ENCODE peak calls at places on chromosomes 5 and 9, in eight cellular contexts. One of them, this sample, is unnamed.

GRCh38 chr5:107661038-107661649 is 9.6 kb downstream of the EFNA5 start:
- DNase-seq in CD4-positive, alpha-beta T cell: no peak
- DNase-seq in GM06990: peak
- DNase-seq in AG09309: no peak
- DNase-seq in neural crest cell: no peak
- DNase-seq in IMR-90: no peak
- DNase-seq in hepatocyte: no peak
- DNase-seq in HepG2: no peak
- DNase-seq in this sample: no peak

GRCh38 chr9:110797611-110798010 is 129.0 kb downstream of the MUSK start:
- DNase-seq in CD4-positive, alpha-beta T cell: no peak
- DNase-seq in GM06990: no peak
- DNase-seq in AG09309: peak
- DNase-seq in neural crest cell: no peak
- DNase-seq in IMR-90: peak
- DNase-seq in hepatocyte: no peak
- DNase-seq in HepG2: no peak
- DNase-seq in this sample: no peak

GRCh38 chr5:119878712-119879111 is 249.4 kb downstream of the FAM170A start:
- DNase-seq in CD4-positive, alpha-beta T cell: no peak
- DNase-seq in GM06990: no peak
- DNase-seq in AG09309: no peak
- DNase-seq in neural crest cell: no peak
- DNase-seq in IMR-90: no peak
- DNase-seq in hepatocyte: peak
- DNase-seq in HepG2: no peak
- DNase-seq in this sample: no peak

GRCh38 chr9:35552376-35552775 is 52.7 kb upstream of the TESK1 start:
- DNase-seq in CD4-positive, alpha-beta T cell: no peak
- DNase-seq in GM06990: no peak
- DNase-seq in AG09309: no peak
- DNase-seq in neural crest cell: no peak
- DNase-seq in IMR-90: peak
- DNase-seq in hepatocyte: no peak
- DNase-seq in HepG2: no peak
- DNase-seq in this sample: no peak

GRCh38 chr5:139667001-139667729 is 19.0 kb downstream of the CXXC5 start:
- DNase-seq in CD4-positive, alpha-beta T cell: no peak
- DNase-seq in GM06990: no peak
- DNase-seq in AG09309: no peak
- DNase-seq in neural crest cell: no peak
- DNase-seq in IMR-90: no peak
- DNase-seq in hepatocyte: no peak
- DNase-seq in HepG2: no peak
- DNase-seq in this sample: no peak

GRCh38 chr9:130166399-130166798 is 5.8 kb upstream of the NCS1 start:
- DNase-seq in CD4-positive, alpha-beta T cell: no peak
- DNase-seq in GM06990: no peak
- DNase-seq in AG09309: no peak
- DNase-seq in neural crest cell: no peak
- DNase-seq in IMR-90: no peak
- DNase-seq in hepatocyte: no peak
- DNase-seq in HepG2: no peak
- DNase-seq in this sample: no peak

GRCh38 chr5:149471406-149472183 is 79.6 kb downstream of the CSNK1A1 start:
- DNase-seq in CD4-positive, alpha-beta T cell: no peak
- DNase-seq in GM06990: no peak
- DNase-seq in AG09309: no peak
- DNase-seq in neural crest cell: no peak
- DNase-seq in IMR-90: peak
- DNase-seq in hepatocyte: peak
- DNase-seq in HepG2: no peak
- DNase-seq in this sample: no peak

GRCh38 chr9:588952-589351 is 252.5 kb upstream of the DMRT1 start:
- DNase-seq in CD4-positive, alpha-beta T cell: no peak
- DNase-seq in GM06990: no peak
- DNase-seq in AG09309: no peak
- DNase-seq in neural crest cell: no peak
- DNase-seq in IMR-90: no peak
- DNase-seq in hepatocyte: no peak
- DNase-seq in HepG2: no peak
- DNase-seq in this sample: no peak

GRCh38 chr9:21324040-21324439 is 11.2 kb downstream of the KLHL9 start:
- DNase-seq in CD4-positive, alpha-beta T cell: no peak
- DNase-seq in GM06990: no peak
- DNase-seq in AG09309: no peak
- DNase-seq in neural crest cell: no peak
- DNase-seq in IMR-90: no peak
- DNase-seq in hepatocyte: no peak
- DNase-seq in HepG2: no peak
- DNase-seq in this sample: no peak

GRCh38 chr9:127877566-127877998 is at the start of gene AK1:
- DNase-seq in CD4-positive, alpha-beta T cell: no peak
- DNase-seq in GM06990: no peak
- DNase-seq in AG09309: no peak
- DNase-seq in neural crest cell: peak
- DNase-seq in IMR-90: peak
- DNase-seq in hepatocyte: peak
- DNase-seq in HepG2: no peak
- DNase-seq in this sample: no peak

GRCh38 chr5:78506296-78507049 is 142.1 kb downstream of the LHFPL2 start:
- DNase-seq in CD4-positive, alpha-beta T cell: no peak
- DNase-seq in GM06990: no peak
- DNase-seq in AG09309: no peak
- DNase-seq in neural crest cell: no peak
- DNase-seq in IMR-90: peak
- DNase-seq in hepatocyte: no peak
- DNase-seq in HepG2: no peak
- DNase-seq in this sample: no peak

GRCh38 chr5:101278011-101278687 is 375.1 kb upstream of the ST8SIA4 start:
- DNase-seq in CD4-positive, alpha-beta T cell: no peak
- DNase-seq in GM06990: no peak
- DNase-seq in AG09309: no peak
- DNase-seq in neural crest cell: no peak
- DNase-seq in IMR-90: peak
- DNase-seq in hepatocyte: peak
- DNase-seq in HepG2: no peak
- DNase-seq in this sample: no peak

GRCh38 chr9:12716823-12717222 is 23.6 kb downstream of the TYRP1 start:
- DNase-seq in CD4-positive, alpha-beta T cell: no peak
- DNase-seq in GM06990: no peak
- DNase-seq in AG09309: no peak
- DNase-seq in neural crest cell: no peak
- DNase-seq in IMR-90: no peak
- DNase-seq in hepatocyte: no peak
- DNase-seq in HepG2: no peak
- DNase-seq in this sample: no peak

GRCh38 chr9:22029231-22029630 is 20.1 kb upstream of the CDKN2B start:
- DNase-seq in CD4-positive, alpha-beta T cell: no peak
- DNase-seq in GM06990: no peak
- DNase-seq in AG09309: no peak
- DNase-seq in neural crest cell: no peak
- DNase-seq in IMR-90: no peak
- DNase-seq in hepatocyte: no peak
- DNase-seq in HepG2: no peak
- DNase-seq in this sample: no peak

GRCh38 chr9:99778308-99778707 is 43.4 kb upstream of the NR4A3 start:
- DNase-seq in CD4-positive, alpha-beta T cell: no peak
- DNase-seq in GM06990: no peak
- DNase-seq in AG09309: peak
- DNase-seq in neural crest cell: no peak
- DNase-seq in IMR-90: peak
- DNase-seq in hepatocyte: peak
- DNase-seq in HepG2: no peak
- DNase-seq in this sample: no peak

GRCh38 chr9:131709741-131710499 is 30.0 kb downstream of the RAPGEF1 start:
- DNase-seq in CD4-positive, alpha-beta T cell: no peak
- DNase-seq in GM06990: peak
- DNase-seq in AG09309: peak
- DNase-seq in neural crest cell: no peak
- DNase-seq in IMR-90: peak
- DNase-seq in hepatocyte: no peak
- DNase-seq in HepG2: no peak
- DNase-seq in this sample: no peak

GRCh38 chr5:7851617-7852289 is 820 bp upstream of the CFAP90 start:
- DNase-seq in CD4-positive, alpha-beta T cell: no peak
- DNase-seq in GM06990: no peak
- DNase-seq in AG09309: no peak
- DNase-seq in neural crest cell: no peak
- DNase-seq in IMR-90: no peak
- DNase-seq in hepatocyte: no peak
- DNase-seq in HepG2: peak
- DNase-seq in this sample: no peak

GRCh38 chr9:37747271-37747753 is 6.3 kb upstream of the TRMT10B start:
- DNase-seq in CD4-positive, alpha-beta T cell: peak
- DNase-seq in GM06990: no peak
- DNase-seq in AG09309: no peak
- DNase-seq in neural crest cell: peak
- DNase-seq in IMR-90: peak
- DNase-seq in hepatocyte: peak
- DNase-seq in HepG2: peak
- DNase-seq in this sample: no peak

GRCh38 chr9:17907780-17908513 is 329.1 kb downstream of the SH3GL2 start:
- DNase-seq in CD4-positive, alpha-beta T cell: no peak
- DNase-seq in GM06990: no peak
- DNase-seq in AG09309: no peak
- DNase-seq in neural crest cell: no peak
- DNase-seq in IMR-90: no peak
- DNase-seq in hepatocyte: no peak
- DNase-seq in HepG2: no peak
- DNase-seq in this sample: no peak

GRCh38 chr9:69797680-69798079 is 22.9 kb upstream of the CFAP95 start:
- DNase-seq in CD4-positive, alpha-beta T cell: no peak
- DNase-seq in GM06990: no peak
- DNase-seq in AG09309: no peak
- DNase-seq in neural crest cell: no peak
- DNase-seq in IMR-90: no peak
- DNase-seq in hepatocyte: no peak
- DNase-seq in HepG2: no peak
- DNase-seq in this sample: no peak

GRCh38 chr5:72079288-72079687 is 28.0 kb upstream of the MAP1B start:
- DNase-seq in CD4-positive, alpha-beta T cell: no peak
- DNase-seq in GM06990: peak
- DNase-seq in AG09309: no peak
- DNase-seq in neural crest cell: peak
- DNase-seq in IMR-90: no peak
- DNase-seq in hepatocyte: no peak
- DNase-seq in HepG2: no peak
- DNase-seq in this sample: no peak
- TF ChIP-seq CTCF in CD4-positive, alpha-beta T cell: no peak
- TF ChIP-seq CTCF in GM06990: peak
- TF ChIP-seq CTCF in AG09309: no peak
- TF ChIP-seq CTCF in neural crest cell: no peak
- TF ChIP-seq CTCF in IMR-90: no peak
- TF ChIP-seq CTCF in hepatocyte: no peak
- TF ChIP-seq CTCF in HepG2: peak
- TF ChIP-seq CTCF in this sample: peak

GRCh38 chr9:5437254-5438216 is at the start of gene PLGRKT:
- DNase-seq in CD4-positive, alpha-beta T cell: peak
- DNase-seq in GM06990: peak
- DNase-seq in AG09309: peak
- DNase-seq in neural crest cell: peak
- DNase-seq in IMR-90: peak
- DNase-seq in hepatocyte: peak
- DNase-seq in HepG2: peak
- DNase-seq in this sample: peak
- TF ChIP-seq CTCF in CD4-positive, alpha-beta T cell: peak
- TF ChIP-seq CTCF in GM06990: peak
- TF ChIP-seq CTCF in AG09309: peak
- TF ChIP-seq CTCF in neural crest cell: peak
- TF ChIP-seq CTCF in IMR-90: peak
- TF ChIP-seq CTCF in hepatocyte: no peak
- TF ChIP-seq CTCF in HepG2: peak
- TF ChIP-seq CTCF in this sample: peak

GRCh38 chr5:43007246-43007910 is 32.7 kb downstream of the ANXA2R start:
- DNase-seq in CD4-positive, alpha-beta T cell: peak
- DNase-seq in GM06990: peak
- DNase-seq in AG09309: peak
- DNase-seq in neural crest cell: peak
- DNase-seq in IMR-90: peak
- DNase-seq in hepatocyte: peak
- DNase-seq in HepG2: peak
- DNase-seq in this sample: no peak
- TF ChIP-seq CTCF in CD4-positive, alpha-beta T cell: no peak
- TF ChIP-seq CTCF in GM06990: no peak
- TF ChIP-seq CTCF in AG09309: no peak
- TF ChIP-seq CTCF in neural crest cell: no peak
- TF ChIP-seq CTCF in IMR-90: no peak
- TF ChIP-seq CTCF in hepatocyte: no peak
- TF ChIP-seq CTCF in HepG2: no peak
- TF ChIP-seq CTCF in this sample: no peak

DNA sequence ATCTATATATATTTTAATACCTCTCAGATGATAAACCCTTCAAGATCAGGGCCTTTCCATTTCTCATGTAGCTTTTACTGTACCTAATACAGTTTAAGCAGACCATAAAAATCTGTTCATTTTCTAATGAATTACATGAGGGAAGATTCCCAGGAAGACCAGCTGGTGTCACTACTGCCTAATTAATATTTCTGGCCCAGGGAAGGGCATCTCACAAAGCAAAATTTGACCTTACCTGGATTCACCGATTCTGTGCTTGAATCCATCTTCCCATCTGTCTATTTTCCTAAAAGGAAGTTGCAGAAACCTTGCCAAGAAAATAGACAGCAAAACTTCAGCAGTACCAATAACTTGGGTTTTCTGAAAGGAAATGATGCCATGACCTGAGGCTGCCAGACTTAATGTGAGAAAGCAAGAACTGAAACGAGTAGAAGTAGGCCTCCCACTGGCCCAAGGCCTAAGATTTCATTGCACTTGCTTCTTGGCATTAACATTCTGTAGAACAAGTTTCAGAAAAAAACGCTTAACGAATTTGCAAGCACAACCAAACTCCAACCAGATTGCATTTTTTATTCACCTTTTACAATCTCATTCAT is 83.0 kb upstream of the GLIS3 start:
- DNase-seq in CD4-positive, alpha-beta T cell: no peak
- DNase-seq in GM06990: peak
- DNase-seq in AG09309: no peak
- DNase-seq in neural crest cell: peak
- DNase-seq in IMR-90: peak
- DNase-seq in hepatocyte: peak
- DNase-seq in HepG2: no peak
- DNase-seq in this sample: no peak
- TF ChIP-seq CTCF in CD4-positive, alpha-beta T cell: peak
- TF ChIP-seq CTCF in GM06990: peak
- TF ChIP-seq CTCF in AG09309: peak
- TF ChIP-seq CTCF in neural crest cell: peak
- TF ChIP-seq CTCF in IMR-90: peak
- TF ChIP-seq CTCF in hepatocyte: peak
- TF ChIP-seq CTCF in HepG2: peak
- TF ChIP-seq CTCF in this sample: peak

GRCh38 chr5:180648658-180649296 is 623 bp downstream of the FLT4 start:
- DNase-seq in CD4-positive, alpha-beta T cell: no peak
- DNase-seq in GM06990: no peak
- DNase-seq in AG09309: no peak
- DNase-seq in neural crest cell: peak
- DNase-seq in IMR-90: no peak
- DNase-seq in hepatocyte: peak
- DNase-seq in HepG2: no peak
- DNase-seq in this sample: no peak
- TF ChIP-seq CTCF in CD4-positive, alpha-beta T cell: no peak
- TF ChIP-seq CTCF in GM06990: no peak
- TF ChIP-seq CTCF in AG09309: no peak
- TF ChIP-seq CTCF in neural crest cell: peak
- TF ChIP-seq CTCF in IMR-90: peak
- TF ChIP-seq CTCF in hepatocyte: peak
- TF ChIP-seq CTCF in HepG2: peak
- TF ChIP-seq CTCF in this sample: peak

This sample was measured in chondrocyte.